ENCODE peak calls at places on chromosomes 6 and 20, in six cellular contexts. K is neuronal stem cell, L is IMR-90, V is mesenchymal stem cell, N is trophoblast cell, B is H1. S is an unnamed sample.
A peak's percentile ranks its signal among the peaks of the same experiment; 100 is the strongest.

GRCh38 chr20:49570828-49571552 is 3.1 kb upstream of the PTGIS start:
- DNase-seq in K (no peak), L (peak; percentile 54), V (no peak), N (no peak), B (no peak), S (no peak)

GRCh38 chr6:160430741-160431140 is 82.6 kb downstream of the SLC22A3 start:
- DNase-seq in K (no peak), L (no peak), V (no peak), N (no peak), B (no peak), S (no peak)

GRCh38 chr6:68059261-68059660 is 575.8 kb upstream of the ADGRB3 start:
- DNase-seq in K (no peak), L (no peak), V (no peak), N (no peak), B (no peak), S (no peak)

GRCh38 chr6:161418458-161418945 is 144.6 kb upstream of the AGPAT4 start:
- DNase-seq in K (peak; percentile 79), L (peak; percentile 85), V (peak; percentile 76), N (peak; percentile 42), B (no peak), S (no peak)

GRCh38 chr6:31546339-31546961 is at the start of gene ATP6V1G2:
- DNase-seq in K (peak; percentile 91), L (peak; percentile 93), V (peak; percentile 92), N (peak; percentile 96), B (peak; percentile 96), S (peak; percentile 99)

GRCh38 chr6:109093732-109094131 is 914 bp downstream of the SESN1 start:
- DNase-seq in K (no peak), L (peak; percentile 14), V (peak; percentile 45), N (no peak), B (no peak), S (no peak)

GRCh38 chr6:111061493-111061892 is 25.8 kb upstream of the SLC16A10 start:
- DNase-seq in K (no peak), L (peak; percentile 12), V (no peak), N (no peak), B (no peak), S (no peak)

GRCh38 chr6:110878751-110879539 is 4.4 kb downstream of the AMD1 start:
- DNase-seq in K (no peak), L (peak; percentile 59), V (peak; percentile 79), N (no peak), B (no peak), S (no peak)

GRCh38 chr20:47358672-47359532 is 2.4 kb upstream of the ZMYND8 start:
- DNase-seq in K (no peak), L (peak; percentile 90), V (peak; percentile 86), N (peak; percentile 95), B (no peak), S (peak; percentile 75)

GRCh38 chr6:35427435-35427834 is 24.7 kb upstream of the FANCE start:
- DNase-seq in K (no peak), L (no peak), V (no peak), N (no peak), B (no peak), S (no peak)

GRCh38 chr6:13422601-13423247 is 64.7 kb downstream of the GFOD1 start:
- DNase-seq in K (peak; percentile 56), L (peak; percentile 36), V (peak; percentile 45), N (no peak), B (peak; percentile 77), S (peak; percentile 85)

GRCh38 chr6:52555531-52556228 is 21.2 kb downstream of the TRAM2 start:
- DNase-seq in K (no peak), L (peak; percentile 69), V (no peak), N (no peak), B (no peak), S (no peak)

GRCh38 chr6:155103816-155104366 is 108.8 kb downstream of the TIAM2 start:
- DNase-seq in K (no peak), L (no peak), V (peak; percentile 33), N (no peak), B (no peak), S (no peak)

GRCh38 chr6:168706471-168707177 is 265.6 kb downstream of the SMOC2 start:
- DNase-seq in K (no peak), L (no peak), V (no peak), N (no peak), B (no peak), S (no peak)
- H3K18ac ChIP-seq in K (no peak overlapping the region), L (no peak overlapping the region), V (no peak overlapping the region), N (no peak overlapping the region), B (no peak overlapping the region), S (no peak overlapping the region)

GRCh38 chr6:349491-349921 is 42.0 kb upstream of the IRF4 start:
- DNase-seq in K (no peak), L (no peak), V (no peak), N (no peak), B (no peak), S (no peak)

GRCh38 chr6:350371-350770 is 41.2 kb upstream of the IRF4 start:
- DNase-seq in K (no peak), L (no peak), V (no peak), N (no peak), B (no peak), S (no peak)

GRCh38 chr6:352474-352873 is 39.1 kb upstream of the IRF4 start:
- DNase-seq in K (no peak), L (no peak), V (no peak), N (no peak), B (no peak), S (no peak)

GRCh38 chr6:351867-352289 is 39.7 kb upstream of the IRF4 start:
- DNase-seq in K (no peak), L (no peak), V (no peak), N (no peak), B (no peak), S (no peak)

DNA sequence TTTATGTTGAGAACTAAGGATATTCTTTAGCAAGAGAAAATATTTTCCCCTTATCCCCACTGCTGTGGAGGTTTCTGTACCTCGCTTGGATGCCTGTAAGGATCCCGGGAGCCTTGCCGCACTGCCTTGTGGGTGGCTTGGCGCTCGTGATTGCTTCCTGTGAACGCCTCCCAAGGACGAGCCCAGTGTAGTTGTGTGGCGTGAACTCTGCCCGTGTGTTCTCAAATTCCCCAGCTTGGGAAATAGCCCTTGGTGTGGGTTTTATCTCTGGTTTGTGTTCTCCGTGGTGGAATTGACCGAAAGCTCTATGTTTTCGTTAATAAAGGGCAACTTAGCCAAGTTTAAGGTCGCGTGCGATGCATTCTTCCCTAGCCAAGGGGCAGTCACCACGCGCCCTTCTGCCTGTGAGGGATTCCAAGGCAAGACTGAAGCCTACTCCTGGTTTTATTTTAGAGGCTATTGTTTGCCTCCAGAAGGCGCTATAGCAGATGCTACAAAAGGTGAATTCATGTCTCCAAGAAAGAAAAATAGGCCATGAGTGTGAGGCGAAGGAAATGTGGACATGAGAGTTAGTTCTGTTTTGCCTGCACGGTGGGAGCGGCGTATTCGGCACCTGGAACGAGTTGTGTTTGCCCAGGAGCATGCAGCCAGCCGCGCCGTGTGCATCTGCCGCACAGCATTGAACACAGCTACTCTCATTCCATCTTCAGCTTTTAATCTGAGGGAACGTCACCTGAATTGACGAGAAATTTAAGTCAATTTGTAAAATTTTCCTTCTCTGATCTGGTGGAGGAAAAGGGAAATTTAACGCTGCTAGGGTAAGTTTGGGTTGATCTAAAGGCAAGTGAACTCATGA is 40.3 kb upstream of the IRF4 start:
- DNase-seq in K (no peak), L (no peak), V (no peak), N (no peak), B (no peak), S (no peak)
- H3K14ac ChIP-seq in K (no peak overlapping the region), L (no peak overlapping the region), V (no peak overlapping the region), N (no peak overlapping the region), B (no peak overlapping the region), S (no peak overlapping the region)

GRCh38 chr20:30606990-30607389 is 650.5 kb upstream of the DEFB115 start:
- DNase-seq in K (no peak), L (no peak), V (no peak), N (no peak), B (no peak), S (no peak)
- H3K18ac ChIP-seq in K (no peak overlapping the region), L (no peak overlapping the region), V (no peak overlapping the region), N (no peak overlapping the region), B (no peak overlapping the region), S (no peak overlapping the region)

GRCh38 chr20:54860716-54861115 is 385.3 kb downstream of the DOK5 start:
- DNase-seq in K (no peak), L (no peak), V (no peak), N (no peak), B (no peak), S (no peak)
- H3K14ac ChIP-seq in K (no peak overlapping the region), L (no peak overlapping the region), V (no peak overlapping the region), N (no peak overlapping the region), B (no peak overlapping the region), S (no peak overlapping the region)

DNA sequence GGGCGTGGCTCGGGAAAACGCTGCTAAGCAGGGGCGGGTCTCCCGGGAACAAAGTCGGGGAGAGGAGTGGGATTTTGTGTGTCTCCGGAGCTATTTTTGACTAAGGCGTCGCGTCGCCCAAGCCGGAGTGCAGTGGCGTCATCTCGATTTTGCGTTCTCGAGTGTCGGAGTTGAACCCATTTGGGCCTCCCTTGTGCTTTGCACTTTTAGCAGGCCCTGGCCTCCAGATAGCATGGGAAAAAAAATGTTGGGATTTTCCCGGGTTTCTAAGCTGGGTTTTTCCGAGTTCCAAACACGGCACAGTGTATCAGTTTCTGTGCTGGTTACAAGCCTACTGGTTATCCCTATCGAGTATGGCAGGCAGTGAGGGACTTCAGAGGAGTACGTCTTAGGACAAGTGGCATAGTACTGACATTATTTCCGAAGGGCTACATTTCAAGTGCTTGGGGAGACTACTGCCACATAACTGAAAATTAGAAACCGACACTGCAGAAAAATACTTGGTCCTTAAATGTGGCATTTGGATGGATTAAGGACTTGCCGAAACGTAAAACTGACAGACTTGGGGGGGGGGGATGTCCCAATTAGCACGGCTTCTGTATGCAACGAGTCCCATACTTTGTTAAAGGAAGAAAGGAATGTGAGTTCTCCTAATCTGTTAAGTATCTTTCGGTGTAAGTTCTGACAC is 70.1 kb downstream of the HFE start:
- DNase-seq in K (peak; percentile 69), L (peak; percentile 64), V (peak; percentile 94), N (peak; percentile 88), B (peak; percentile 49), S (peak; percentile 69)
- H3K18ac ChIP-seq in K (peak overlapping the region; percentile 97), L (no peak overlapping the region), V (peak overlapping the region; percentile 14), N (peak overlapping the region; percentile 85), B (peak overlapping the region; percentile 35), S (peak overlapping the region; percentile 98)

DNA sequence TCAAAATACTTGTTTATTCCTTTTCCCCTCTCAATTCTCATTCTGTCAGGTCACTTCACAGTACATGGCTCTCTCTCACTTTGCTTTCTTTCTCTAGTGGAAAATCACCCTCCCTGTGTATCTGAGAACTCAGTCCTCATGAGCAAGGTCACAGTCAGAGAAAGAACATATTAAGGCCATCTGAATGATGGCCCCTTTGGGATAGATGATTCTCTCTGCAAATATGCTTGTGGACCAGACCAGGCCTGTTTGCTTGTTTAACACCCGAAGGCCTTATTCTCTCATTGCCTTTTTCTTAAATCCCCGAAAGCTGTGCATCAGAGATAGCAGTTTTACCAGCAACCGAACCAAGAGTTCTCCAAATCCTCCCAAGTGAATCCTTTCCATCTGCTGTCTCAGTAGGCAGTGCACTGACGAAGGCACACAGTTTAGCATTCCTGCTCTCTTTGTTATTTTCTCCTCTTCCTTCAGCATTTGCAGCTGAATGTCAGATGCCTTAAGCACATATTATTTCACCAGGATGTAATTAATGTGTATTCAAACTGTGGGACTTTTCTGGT is 79.8 kb downstream of the TRMT6 start:
- DNase-seq in K (no peak), L (no peak), V (peak; percentile 11), N (no peak), B (no peak), S (no peak)
- H3K14ac ChIP-seq in K (no peak overlapping the region), L (no peak overlapping the region), V (no peak overlapping the region), N (no peak overlapping the region), B (no peak overlapping the region), S (no peak overlapping the region)